ENCODE peak calls at places on chromosomes 7 and 10, in five cellular contexts. P is mesenchymal stem cell, L is ovary, D is RWPE2, M is neural progenitor cell. Q is an unnamed sample. For H3K4me1, the result is how much of the 10 kb centered on the place peaks cover.

GRCh38 chr7:128010392-128011078 is 20.7 kb downstream of the LRRC4 start:
- DNase-seq in P (no peak), L (no peak), D (no peak), M (peak), Q (no peak)

GRCh38 chr7:55556031-55556430 is 16.3 kb downstream of the VOPP1 start:
- DNase-seq in P (no peak), L (no peak), D (no peak), M (no peak), Q (no peak)

GRCh38 chr10:61136151-61136550 is 192.2 kb upstream of the RHOBTB1 start:
- DNase-seq in P (peak), L (no peak), D (no peak), M (no peak), Q (no peak)

GRCh38 chr10:131433566-131433965 is 122.0 kb upstream of the TCERG1L start:
- DNase-seq in P (no peak), L (no peak), D (no peak), M (no peak), Q (peak)

GRCh38 chr10:78859266-78859665 is 209.5 kb upstream of the ZMIZ1 start:
- DNase-seq in P (no peak), L (no peak), D (no peak), M (no peak), Q (no peak)

GRCh38 chr7:39526676-39527075 is 39.5 kb upstream of the YAE1 start:
- DNase-seq in P (no peak), L (no peak), D (no peak), M (no peak), Q (no peak)

GRCh38 chr7:64602518-64602917 is 39.6 kb upstream of the ZNF680 start:
- DNase-seq in P (no peak), L (no peak), D (no peak), M (no peak), Q (no peak)

GRCh38 chr10:62046522-62047239 is 145.2 kb downstream of the ARID5B start:
- DNase-seq in P (peak), L (no peak), D (no peak), M (no peak), Q (no peak)

GRCh38 chr7:155524018-155524556 is 22.3 kb downstream of the CNPY1 start:
- DNase-seq in P (no peak), L (no peak), D (no peak), M (no peak), Q (no peak)

GRCh38 chr7:55231736-55232280 is 133.3 kb upstream of the LANCL2 start:
- DNase-seq in P (no peak), L (no peak), D (no peak), M (no peak), Q (no peak)

GRCh38 chr10:108653466-108653865 is 1269.8 kb downstream of the XPNPEP1 start:
- DNase-seq in P (peak), L (no peak), D (no peak), M (no peak), Q (no peak)

GRCh38 chr7:142932386-142933091 is 1.0 kb downstream of the TRPV5 start:
- DNase-seq in P (no peak), L (no peak), D (no peak), M (no peak), Q (no peak)

GRCh38 chr7:30656611-30657010 is 25.6 kb downstream of the CRHR2 start:
- DNase-seq in P (no peak), L (peak), D (peak), M (no peak), Q (peak)

GRCh38 chr7:39580150-39580874 is 14.1 kb downstream of the YAE1 start:
- DNase-seq in P (peak), L (peak), D (no peak), M (peak), Q (peak)

GRCh38 chr7:36346260-36346831 is 43.3 kb upstream of the ANLN start:
- DNase-seq in P (peak), L (no peak), D (no peak), M (no peak), Q (no peak)

GRCh38 chr7:25179771-25180591 is 48.3 kb downstream of the NPVF start:
- DNase-seq in P (peak), L (peak), D (peak), M (peak), Q (peak)

GRCh38 chr7:27922907-27923306 is 182.9 kb downstream of the TAX1BP1 start:
- DNase-seq in P (no peak), L (no peak), D (no peak), M (no peak), Q (no peak)

GRCh38 chr10:47291682-47292081 is 8.3 kb upstream of the GDF10 start:
- DNase-seq in P (no peak), L (no peak), D (no peak), M (no peak), Q (no peak)

GRCh38 chr10:17817790-17818189 is 8.6 kb downstream of the MRC1 start:
- DNase-seq in P (no peak), L (no peak), D (no peak), M (no peak), Q (no peak)

GRCh38 chr7:141585592-141586510 is 34.6 kb downstream of the AGK start:
- DNase-seq in P (peak), L (no peak), D (no peak), M (no peak), Q (no peak)

GRCh38 chr7:17140421-17140820 is 158.0 kb upstream of the AHR start:
- DNase-seq in P (no peak), L (no peak), D (no peak), M (no peak), Q (no peak)

GRCh38 chr7:55512635-55513034 is 59.7 kb downstream of the VOPP1 start:
- DNase-seq in P (no peak), L (no peak), D (no peak), M (no peak), Q (no peak)

GRCh38 chr7:133562617-133563016 is 309.7 kb downstream of the EXOC4 start:
- DNase-seq in P (no peak), L (no peak), D (no peak), M (no peak), Q (no peak)

GRCh38 chr7:17696422-17696821 is 243.9 kb downstream of the SNX13 start:
- DNase-seq in P (peak), L (no peak), D (peak), M (no peak), Q (peak)

GRCh38 chr7:92134271-92135099 is at the start of gene CYP51A1:
- DNase-seq in P (peak), L (peak), D (peak), M (peak), Q (peak)

GRCh38 chr10:74880041-74880440 is 53.6 kb downstream of the KAT6B start:
- DNase-seq in P (no peak), L (no peak), D (no peak), M (no peak), Q (no peak)

GRCh38 chr7:74173074-74173473 is 1.1 kb upstream of the EIF4H start:
- DNase-seq in P (no peak), L (peak), D (no peak), M (no peak), Q (no peak)

GRCh38 chr10:33331020-33331557 is 3.4 kb downstream of the NRP1 start:
- DNase-seq in P (no peak), L (no peak), D (no peak), M (peak), Q (no peak)

GRCh38 chr7:50953820-50954219 is 171.1 kb upstream of the GRB10 start:
- DNase-seq in P (peak), L (no peak), D (no peak), M (peak), Q (no peak)

GRCh38 chr10:119001717-119002500 is 27.6 kb upstream of the NANOS1 start:
- DNase-seq in P (no peak), L (no peak), D (peak), M (no peak), Q (no peak)

GRCh38 chr10:119005377-119006043 is 24.0 kb upstream of the NANOS1 start:
- DNase-seq in P (peak), L (no peak), D (peak), M (no peak), Q (no peak)

GRCh38 chr10:119003572-119004289 is 25.8 kb upstream of the NANOS1 start:
- DNase-seq in P (no peak), L (no peak), D (peak), M (no peak), Q (peak)

GRCh38 chr10:119007211-119007574 is 22.3 kb upstream of the NANOS1 start:
- DNase-seq in P (no peak), L (no peak), D (no peak), M (no peak), Q (no peak)

GRCh38 chr10:119006451-119007210 is 22.9 kb upstream of the NANOS1 start:
- DNase-seq in P (peak), L (no peak), D (peak), M (no peak), Q (peak)
- H3K27ac ChIP-seq in P (peak), L (no peak), D (peak), M (no peak), Q (no peak)

GRCh38 chr10:42755028-42755451 is 27.6 kb upstream of the BMS1 start:
- DNase-seq in P (no peak), L (no peak), D (no peak), M (peak), Q (no peak)

GRCh38 chr10:42753126-42753506 is 29.5 kb upstream of the BMS1 start:
- DNase-seq in P (peak), L (peak), D (no peak), M (peak), Q (peak)

GRCh38 chr10:42755591-42756093 is 27.0 kb upstream of the BMS1 start:
- DNase-seq in P (no peak), L (no peak), D (no peak), M (no peak), Q (no peak)

GRCh38 chr10:42754155-42755027 is 28.2 kb upstream of the BMS1 start:
- DNase-seq in P (peak), L (peak), D (no peak), M (peak), Q (peak)

GRCh38 chr10:42753507-42754154 is 29.0 kb upstream of the BMS1 start:
- DNase-seq in P (no peak), L (peak), D (no peak), M (peak), Q (no peak)
- H3K4me3 ChIP-seq in P (peak), L (peak), D (peak), M (peak), Q (peak)

GRCh38 chr10:114623661-114624294 is 34.3 kb downstream of the ABLIM1 start:
- DNase-seq in P (peak), L (no peak), D (no peak), M (no peak), Q (no peak)
- H3K4me1 ChIP-seq in P (under half), L (under half), D (under half), M (under half), Q (under half)

GRCh38 chr10:95841711-95842498 is 65.9 kb upstream of the CC2D2B start:
- DNase-seq in P (peak), L (no peak), D (no peak), M (peak), Q (no peak)
- H3K27ac ChIP-seq in P (no peak), L (no peak), D (no peak), M (no peak), Q (no peak)